ENCODE peak calls at places on chromosomes 11 and 22, in eight cellular contexts. O is HAP-1; T is activated naive CD8-positive, alpha-beta T cell treated with anti-CD3 and anti-CD28 coated beads for 36 hours; S is CD4-positive, alpha-beta memory T cell; N is fibroblast of pulmonary artery; H is M059J; D is aorta; G is activated effector memory CD4-positive, alpha-beta T cell treated with anti-CD3 and anti-CD28 coated beads, Interleukin-2, amount 50 U/mL, for 16 hours. R is an unnamed sample.

GRCh38 chr11:35144811-35145210 is 5.8 kb downstream of the CD44 start:
- DNase-seq in O (no peak), T (no peak), S (peak), N (peak), H (peak), D (no peak), G (no peak), R (peak)

GRCh38 chr11:73394416-73395296 is 18.5 kb downstream of the RELT start:
- DNase-seq in O (no peak), T (no peak), S (no peak), N (no peak), H (no peak), D (peak), G (no peak), R (no peak)

GRCh38 chr11:7341551-7341950 is 89.8 kb downstream of the SYT9 start:
- DNase-seq in O (no peak), T (no peak), S (no peak), N (no peak), H (no peak), D (no peak), G (no peak), R (no peak)

GRCh38 chr11:34613462-34614183 is 7.3 kb upstream of the EHF start:
- DNase-seq in O (no peak), T (no peak), S (no peak), N (no peak), H (no peak), D (no peak), G (no peak), R (no peak)

GRCh38 chr11:119149371-119150275 is 771 bp downstream of the ABCG4 start:
- DNase-seq in O (peak), T (no peak), S (peak), N (no peak), H (no peak), D (no peak), G (no peak), R (no peak)

GRCh38 chr11:2297623-2298030 is 4.1 kb downstream of the C11orf21 start:
- DNase-seq in O (no peak), T (no peak), S (no peak), N (no peak), H (no peak), D (peak), G (no peak), R (no peak)

GRCh38 chr11:96096360-96096759 is 172.5 kb upstream of the MTMR2 start:
- DNase-seq in O (no peak), T (no peak), S (no peak), N (no peak), H (no peak), D (no peak), G (no peak), R (no peak)

GRCh38 chr11:2740275-2740940 is 40.6 kb upstream of the KCNQ1OT1 start:
- DNase-seq in O (no peak), T (no peak), S (no peak), N (no peak), H (no peak), D (peak), G (no peak), R (no peak)

GRCh38 chr11:87013852-87014251 is 23.9 kb upstream of the TMEM135 start:
- DNase-seq in O (no peak), T (no peak), S (no peak), N (peak), H (no peak), D (no peak), G (no peak), R (no peak)

GRCh38 chr11:12213920-12214319 is 103.5 kb downstream of the MICAL2 start:
- DNase-seq in O (no peak), T (no peak), S (no peak), N (peak), H (peak), D (no peak), G (no peak), R (no peak)

GRCh38 chr11:125603207-125603606 is 10.6 kb downstream of the STT3A start:
- DNase-seq in O (no peak), T (no peak), S (no peak), N (no peak), H (no peak), D (no peak), G (no peak), R (peak)

GRCh38 chr11:115552151-115552550 is 47.9 kb upstream of the CADM1 start:
- DNase-seq in O (no peak), T (no peak), S (no peak), N (no peak), H (peak), D (no peak), G (no peak), R (no peak)

GRCh38 chr11:118910309-118911112 is 15.2 kb downstream of the BCL9L start:
- DNase-seq in O (peak), T (no peak), S (peak), N (peak), H (peak), D (peak), G (peak), R (peak)

GRCh38 chr11:47327025-47327424 is 25.5 kb downstream of the MYBPC3 start:
- DNase-seq in O (no peak), T (no peak), S (no peak), N (no peak), H (no peak), D (peak), G (no peak), R (no peak)

GRCh38 chr11:112961146-112961668 is at the start of gene NCAM1:
- DNase-seq in O (peak), T (peak), S (peak), N (peak), H (peak), D (peak), G (peak), R (peak)

GRCh38 chr22:50575426-50575941 is 2.7 kb downstream of the CPT1B start:
- DNase-seq in O (no peak), T (no peak), S (no peak), N (no peak), H (no peak), D (no peak), G (no peak), R (no peak)

GRCh38 chr11:76911415-76911808 is 50.7 kb downstream of the ACER3 start:
- DNase-seq in O (no peak), T (no peak), S (no peak), N (no peak), H (no peak), D (no peak), G (no peak), R (no peak)

GRCh38 chr11:897226-898159 is 13.1 kb downstream of the CHID1 start:
- DNase-seq in O (no peak), T (no peak), S (no peak), N (no peak), H (no peak), D (no peak), G (no peak), R (no peak)

GRCh38 chr11:118319031-118319814 is 14.7 kb downstream of the CD3E start:
- DNase-seq in O (no peak), T (no peak), S (no peak), N (no peak), H (no peak), D (no peak), G (no peak), R (no peak)

GRCh38 chr11:57230797-57231538 is 6.1 kb downstream of the APLNR start:
- DNase-seq in O (no peak), T (no peak), S (no peak), N (no peak), H (no peak), D (no peak), G (no peak), R (no peak)

GRCh38 chr11:114179234-114179941 is 116.8 kb upstream of the NNMT start:
- DNase-seq in O (no peak), T (no peak), S (peak), N (peak), H (no peak), D (peak), G (no peak), R (peak)

GRCh38 chr22:27615408-27615807 is 186.1 kb downstream of the MN1 start:
- DNase-seq in O (no peak), T (no peak), S (no peak), N (no peak), H (no peak), D (no peak), G (no peak), R (no peak)

GRCh38 chr11:48005133-48005532 is 24.8 kb downstream of the PTPRJ start:
- DNase-seq in O (no peak), T (peak), S (no peak), N (peak), H (no peak), D (peak), G (peak), R (peak)

GRCh38 chr11:64897381-64898075 is 19.1 kb upstream of the EHD1 start:
- DNase-seq in O (no peak), T (no peak), S (no peak), N (no peak), H (no peak), D (peak), G (no peak), R (no peak)

GRCh38 chr22:37544955-37545702 is 15.2 kb upstream of the CDC42EP1 start:
- DNase-seq in O (peak), T (peak), S (peak), N (peak), H (peak), D (peak), G (peak), R (peak)

GRCh38 chr22:27799334-27800249 is 2.0 kb downstream of the MN1 start:
- DNase-seq in O (no peak), T (no peak), S (no peak), N (peak), H (peak), D (peak), G (no peak), R (peak)

GRCh38 chr22:44640618-44641155 is 61.3 kb upstream of the PRR5 start:
- DNase-seq in O (no peak), T (no peak), S (no peak), N (no peak), H (no peak), D (peak), G (no peak), R (no peak)

GRCh38 chr11:77081381-77081851 is 14.6 kb downstream of the CAPN5 start:
- DNase-seq in O (no peak), T (no peak), S (no peak), N (no peak), H (no peak), D (peak), G (peak), R (no peak)

GRCh38 chr11:86888164-86888977 is 66.8 kb downstream of the FZD4 start:
- DNase-seq in O (peak), T (no peak), S (no peak), N (peak), H (peak), D (no peak), G (no peak), R (peak)

GRCh38 chr11:33534575-33534974 is 166.1 kb downstream of the C11orf91 start:
- DNase-seq in O (no peak), T (no peak), S (no peak), N (peak), H (peak), D (no peak), G (no peak), R (peak)